ENCODE peak calls at places on chromosomes 7 and 10, in seven cellular contexts. C, Q, N, Y, L, S and F are unnamed samples.

GRCh38 chr7:140060788-140061606 is 1.8 kb downstream of the PARP12 start:
- DNase-seq in C (peak; percentile 93), Q (no peak), N (no peak), Y (peak; percentile 13), L (no peak), S (peak; percentile 48), F (no peak)

GRCh38 chr10:96049340-96049739 is 6.0 kb downstream of the CCNJ start:
- DNase-seq in C (no peak), Q (no peak), N (no peak), Y (no peak), L (no peak), S (no peak), F (no peak)

GRCh38 chr10:76922666-76923065 is 714.9 kb downstream of the KCNMA1 start:
- DNase-seq in C (no peak), Q (no peak), N (no peak), Y (no peak), L (no peak), S (no peak), F (no peak)

GRCh38 chr10:117462816-117463544 is 79.6 kb upstream of the EMX2 start:
- DNase-seq in C (no peak), Q (no peak), N (no peak), Y (no peak), L (no peak), S (no peak), F (peak; percentile 12)

GRCh38 chr7:130148561-130148960 is 56.6 kb downstream of the TMEM209 start:
- DNase-seq in C (no peak), Q (no peak), N (no peak), Y (no peak), L (no peak), S (no peak), F (no peak)

GRCh38 chr10:24256619-24257018 is 47.7 kb downstream of the KIAA1217 start:
- DNase-seq in C (peak; percentile 10), Q (no peak), N (no peak), Y (no peak), L (no peak), S (no peak), F (no peak)

GRCh38 chr10:132878730-132879407 is 63.5 kb downstream of the CFAP46 start:
- DNase-seq in C (no peak), Q (peak; percentile 43), N (peak; percentile 33), Y (no peak), L (no peak), S (no peak), F (no peak)

GRCh38 chr7:130419652-130420051 is 21.2 kb downstream of the CEP41 start:
- DNase-seq in C (no peak), Q (no peak), N (no peak), Y (no peak), L (no peak), S (peak; percentile 34), F (no peak)

GRCh38 chr10:64586930-64587503 is 1065.8 kb downstream of the REEP3 start:
- DNase-seq in C (no peak), Q (no peak), N (no peak), Y (no peak), L (no peak), S (no peak), F (no peak)

GRCh38 chr10:129875993-129876727 is 87.9 kb downstream of the EBF3 start:
- DNase-seq in C (no peak), Q (no peak), N (no peak), Y (no peak), L (no peak), S (no peak), F (no peak)

GRCh38 chr7:716212-716611 is 10.3 kb upstream of the DNAAF5 start:
- DNase-seq in C (no peak), Q (no peak), N (no peak), Y (no peak), L (no peak), S (no peak), F (no peak)

GRCh38 chr7:47318395-47319182 is 263.3 kb downstream of the TNS3 start:
- DNase-seq in C (no peak), Q (no peak), N (no peak), Y (no peak), L (no peak), S (no peak), F (no peak)

GRCh38 chr7:105776068-105776790 is 100.2 kb downstream of the ATXN7L1 start:
- DNase-seq in C (peak; percentile 97), Q (no peak), N (no peak), Y (no peak), L (no peak), S (no peak), F (peak; percentile 99)

GRCh38 chr7:129671276-129671675 is 59.8 kb downstream of the NRF1 start:
- DNase-seq in C (peak; percentile 68), Q (no peak), N (no peak), Y (no peak), L (no peak), S (peak; percentile 70), F (no peak)

GRCh38 chr7:69373171-69374035 is 224.9 kb upstream of the AUTS2 start:
- DNase-seq in C (peak; percentile 28), Q (no peak), N (no peak), Y (no peak), L (no peak), S (no peak), F (peak; percentile 76)

GRCh38 chr7:2523461-2523905 is 3.9 kb downstream of the LFNG start:
- DNase-seq in C (no peak), Q (no peak), N (no peak), Y (peak; percentile 99), L (no peak), S (peak; percentile 93), F (peak; percentile 69)

GRCh38 chr10:77197544-77197943 is 440.1 kb downstream of the KCNMA1 start:
- DNase-seq in C (no peak), Q (no peak), N (no peak), Y (no peak), L (no peak), S (no peak), F (no peak)